ENCODE peak calls at places on chromosomes 3 and 15, in seven cellular contexts. One of them, this sample, is unnamed.

GRCh38 chr3:47685037-47685436 is 96.7 kb downstream of the SMARCC1 start:
- DNase-seq in left colon: no peak
- DNase-seq in SK-MEL-5: no peak
- DNase-seq in mucosa of descending colon: no peak
- DNase-seq in T-helper 1 cell: no peak
- DNase-seq in AML-193: no peak
- DNase-seq in activated CD4-positive, CD25-positive, alpha-beta regulatory T cell: no peak
- DNase-seq in this sample: no peak

GRCh38 chr3:39000008-39000450 is 51.7 kb downstream of the SCN11A start:
- DNase-seq in mucosa of descending colon: no peak
- DNase-seq in T-helper 1 cell: peak
- DNase-seq in AML-193: peak
- DNase-seq in SK-MEL-5: peak
- DNase-seq in activated CD4-positive, CD25-positive, alpha-beta regulatory T cell: no peak
- DNase-seq in left colon: no peak
- DNase-seq in this sample: peak

GRCh38 chr3:9388562-9389272 is 8.7 kb upstream of the SETD5 start:
- DNase-seq in mucosa of descending colon: no peak
- DNase-seq in T-helper 1 cell: no peak
- DNase-seq in activated CD4-positive, CD25-positive, alpha-beta regulatory T cell: no peak
- DNase-seq in SK-MEL-5: no peak
- DNase-seq in AML-193: no peak
- DNase-seq in left colon: no peak
- DNase-seq in this sample: no peak

GRCh38 chr3:197516517-197516889 is 39.3 kb downstream of the BDH1 start:
- DNase-seq in AML-193: no peak
- DNase-seq in activated CD4-positive, CD25-positive, alpha-beta regulatory T cell: no peak
- DNase-seq in SK-MEL-5: no peak
- DNase-seq in left colon: no peak
- DNase-seq in T-helper 1 cell: no peak
- DNase-seq in mucosa of descending colon: no peak
- DNase-seq in this sample: peak

GRCh38 chr3:34239870-34240269 is 441.4 kb downstream of the PDCD6IP start:
- DNase-seq in T-helper 1 cell: no peak
- DNase-seq in mucosa of descending colon: peak
- DNase-seq in activated CD4-positive, CD25-positive, alpha-beta regulatory T cell: no peak
- DNase-seq in AML-193: no peak
- DNase-seq in left colon: no peak
- DNase-seq in SK-MEL-5: no peak
- DNase-seq in this sample: no peak

GRCh38 chr3:149628957-149629670 is 28.7 kb downstream of the WWTR1 start:
- DNase-seq in left colon: no peak
- DNase-seq in activated CD4-positive, CD25-positive, alpha-beta regulatory T cell: no peak
- DNase-seq in mucosa of descending colon: no peak
- DNase-seq in SK-MEL-5: no peak
- DNase-seq in T-helper 1 cell: no peak
- DNase-seq in AML-193: no peak
- DNase-seq in this sample: no peak

GRCh38 chr15:67085237-67085817 is 19.9 kb downstream of the SMAD3 start:
- DNase-seq in mucosa of descending colon: no peak
- DNase-seq in activated CD4-positive, CD25-positive, alpha-beta regulatory T cell: no peak
- DNase-seq in SK-MEL-5: no peak
- DNase-seq in left colon: no peak
- DNase-seq in AML-193: peak
- DNase-seq in T-helper 1 cell: peak
- DNase-seq in this sample: no peak

GRCh38 chr3:125212509-125213372 is at the start of gene SLC12A8:
- DNase-seq in mucosa of descending colon: peak
- DNase-seq in SK-MEL-5: no peak
- DNase-seq in AML-193: no peak
- DNase-seq in activated CD4-positive, CD25-positive, alpha-beta regulatory T cell: no peak
- DNase-seq in left colon: peak
- DNase-seq in T-helper 1 cell: no peak
- DNase-seq in this sample: peak

GRCh38 chr15:74631935-74632560 is 16.4 kb downstream of the CLK3 start:
- DNase-seq in AML-193: peak
- DNase-seq in left colon: peak
- DNase-seq in SK-MEL-5: peak
- DNase-seq in mucosa of descending colon: peak
- DNase-seq in activated CD4-positive, CD25-positive, alpha-beta regulatory T cell: peak
- DNase-seq in T-helper 1 cell: peak
- DNase-seq in this sample: peak

GRCh38 chr15:77503240-77503639 is 82.6 kb downstream of the HMG20A start:
- DNase-seq in AML-193: no peak
- DNase-seq in activated CD4-positive, CD25-positive, alpha-beta regulatory T cell: no peak
- DNase-seq in SK-MEL-5: no peak
- DNase-seq in T-helper 1 cell: no peak
- DNase-seq in left colon: no peak
- DNase-seq in mucosa of descending colon: no peak
- DNase-seq in this sample: no peak

GRCh38 chr3:135106445-135106844 is 311.4 kb downstream of the EPHB1 start:
- DNase-seq in left colon: peak
- DNase-seq in T-helper 1 cell: no peak
- DNase-seq in SK-MEL-5: peak
- DNase-seq in activated CD4-positive, CD25-positive, alpha-beta regulatory T cell: no peak
- DNase-seq in AML-193: peak
- DNase-seq in mucosa of descending colon: peak
- DNase-seq in this sample: no peak

GRCh38 chr3:45555154-45555591 is 39.4 kb upstream of the LIMD1 start:
- DNase-seq in left colon: no peak
- DNase-seq in T-helper 1 cell: no peak
- DNase-seq in activated CD4-positive, CD25-positive, alpha-beta regulatory T cell: no peak
- DNase-seq in SK-MEL-5: no peak
- DNase-seq in AML-193: no peak
- DNase-seq in mucosa of descending colon: no peak
- DNase-seq in this sample: peak

GRCh38 chr15:27601239-27601942 is 497.7 kb downstream of the OCA2 start:
- DNase-seq in activated CD4-positive, CD25-positive, alpha-beta regulatory T cell: no peak
- DNase-seq in SK-MEL-5: peak
- DNase-seq in mucosa of descending colon: no peak
- DNase-seq in T-helper 1 cell: no peak
- DNase-seq in left colon: no peak
- DNase-seq in AML-193: no peak
- DNase-seq in this sample: no peak

GRCh38 chr3:146155022-146155421 is 6.0 kb downstream of the PLOD2 start:
- DNase-seq in SK-MEL-5: no peak
- DNase-seq in left colon: no peak
- DNase-seq in T-helper 1 cell: no peak
- DNase-seq in activated CD4-positive, CD25-positive, alpha-beta regulatory T cell: no peak
- DNase-seq in mucosa of descending colon: no peak
- DNase-seq in AML-193: no peak
- DNase-seq in this sample: no peak